ENCODE peak calls at places on chromosomes 13 and 19, in four cellular contexts. One of them, this sample, is unnamed.

GRCh38 chr19:38429055-38429810 is 3.2 kb upstream of the RASGRP4 start:
- DNase-seq in astrocyte of the spinal cord: no peak
- DNase-seq in Jurkat, Clone E6-1: no peak
- DNase-seq in HL-60: no peak
- DNase-seq in this sample: no peak

GRCh38 chr19:40908981-40909380 is 26.9 kb upstream of the CYP2A7 start:
- DNase-seq in Jurkat, Clone E6-1: peak
- DNase-seq in HL-60: peak
- DNase-seq in astrocyte of the spinal cord: peak
- DNase-seq in this sample: peak

GRCh38 chr13:50220938-50221337 is 205.7 kb downstream of the KCNRG start:
- DNase-seq in astrocyte of the spinal cord: no peak
- DNase-seq in Jurkat, Clone E6-1: no peak
- DNase-seq in HL-60: peak
- DNase-seq in this sample: peak

GRCh38 chr13:22201395-22201794 is 530.5 kb downstream of the FGF9 start:
- DNase-seq in HL-60: no peak
- DNase-seq in Jurkat, Clone E6-1: no peak
- DNase-seq in astrocyte of the spinal cord: no peak
- DNase-seq in this sample: no peak

GRCh38 chr19:3682741-3683404 is 17.4 kb downstream of the PIP5K1C start:
- DNase-seq in Jurkat, Clone E6-1: no peak
- DNase-seq in astrocyte of the spinal cord: peak
- DNase-seq in HL-60: no peak
- DNase-seq in this sample: peak

GRCh38 chr13:50393641-50394040 is 378.4 kb downstream of the KCNRG start:
- DNase-seq in astrocyte of the spinal cord: peak
- DNase-seq in Jurkat, Clone E6-1: no peak
- DNase-seq in HL-60: no peak
- DNase-seq in this sample: peak

GRCh38 chr13:79307866-79308298 is 98.2 kb downstream of the RBM26 start:
- DNase-seq in HL-60: no peak
- DNase-seq in astrocyte of the spinal cord: peak
- DNase-seq in Jurkat, Clone E6-1: no peak
- DNase-seq in this sample: peak

GRCh38 chr13:110597041-110597689 is 18.2 kb upstream of the NAXD start:
- DNase-seq in astrocyte of the spinal cord: no peak
- DNase-seq in HL-60: no peak
- DNase-seq in Jurkat, Clone E6-1: no peak
- DNase-seq in this sample: no peak

GRCh38 chr13:65540064-65540635 is 1690.0 kb downstream of the PCDH9 start:
- DNase-seq in HL-60: no peak
- DNase-seq in astrocyte of the spinal cord: peak
- DNase-seq in Jurkat, Clone E6-1: no peak
- DNase-seq in this sample: no peak

GRCh38 chr13:112965573-112966115 is 3.4 kb upstream of the MCF2L start:
- DNase-seq in Jurkat, Clone E6-1: no peak
- DNase-seq in HL-60: no peak
- DNase-seq in astrocyte of the spinal cord: no peak
- DNase-seq in this sample: no peak

GRCh38 chr13:102697264-102697663 is 2.4 kb upstream of the METTL21C start:
- DNase-seq in HL-60: no peak
- DNase-seq in astrocyte of the spinal cord: no peak
- DNase-seq in Jurkat, Clone E6-1: no peak
- DNase-seq in this sample: no peak

GRCh38 chr19:15438577-15438976 is 11.2 kb downstream of the WIZ start:
- DNase-seq in Jurkat, Clone E6-1: no peak
- DNase-seq in HL-60: no peak
- DNase-seq in astrocyte of the spinal cord: no peak
- DNase-seq in this sample: no peak

GRCh38 chr13:98927954-98928927 is 49.6 kb downstream of the DOCK9 start:
- DNase-seq in Jurkat, Clone E6-1: no peak
- DNase-seq in HL-60: no peak
- DNase-seq in astrocyte of the spinal cord: peak
- DNase-seq in this sample: peak

GRCh38 chr19:17215125-17215971 is at the start of gene USE1:
- DNase-seq in Jurkat, Clone E6-1: peak
- DNase-seq in HL-60: peak
- DNase-seq in astrocyte of the spinal cord: peak
- DNase-seq in this sample: peak

GRCh38 chr19:33129901-33130300 is 2.0 kb upstream of the WDR88 start:
- DNase-seq in Jurkat, Clone E6-1: no peak
- DNase-seq in astrocyte of the spinal cord: no peak
- DNase-seq in HL-60: no peak
- DNase-seq in this sample: no peak

GRCh38 chr13:109105899-109106298 is 476.5 kb downstream of the MYO16 start:
- DNase-seq in Jurkat, Clone E6-1: no peak
- DNase-seq in astrocyte of the spinal cord: no peak
- DNase-seq in HL-60: no peak
- DNase-seq in this sample: peak

GRCh38 chr13:110737555-110737954 is 24.1 kb downstream of the ING1 start:
- DNase-seq in astrocyte of the spinal cord: no peak
- DNase-seq in Jurkat, Clone E6-1: no peak
- DNase-seq in HL-60: no peak
- DNase-seq in this sample: no peak

GRCh38 chr19:49850221-49850486 is 805 bp upstream of the PTOV1 start:
- DNase-seq in HL-60: no peak
- DNase-seq in astrocyte of the spinal cord: no peak
- DNase-seq in Jurkat, Clone E6-1: no peak
- DNase-seq in this sample: no peak

GRCh38 chr13:44368062-44368591 is 5.5 kb upstream of the SERP2 start:
- DNase-seq in Jurkat, Clone E6-1: no peak
- DNase-seq in HL-60: no peak
- DNase-seq in astrocyte of the spinal cord: peak
- DNase-seq in this sample: peak

GRCh38 chr13:113534236-113534860 is 43.8 kb upstream of the DCUN1D2 start:
- DNase-seq in Jurkat, Clone E6-1: no peak
- DNase-seq in astrocyte of the spinal cord: no peak
- DNase-seq in HL-60: no peak
- DNase-seq in this sample: no peak

GRCh38 chr13:99370476-99371272 is 63.5 kb upstream of the GPR183 start:
- DNase-seq in Jurkat, Clone E6-1: no peak
- DNase-seq in astrocyte of the spinal cord: no peak
- DNase-seq in HL-60: no peak
- DNase-seq in this sample: no peak

GRCh38 chr19:39499082-39499642 is 415 bp downstream of the DLL3 start:
- DNase-seq in HL-60: no peak
- DNase-seq in Jurkat, Clone E6-1: no peak
- DNase-seq in astrocyte of the spinal cord: no peak
- DNase-seq in this sample: peak

GRCh38 chr13:81377926-81378325 is 1037.0 kb upstream of the SPRY2 start:
- DNase-seq in HL-60: no peak
- DNase-seq in astrocyte of the spinal cord: no peak
- DNase-seq in Jurkat, Clone E6-1: no peak
- DNase-seq in this sample: no peak

GRCh38 chr19:34383599-34383998 is 18.6 kb downstream of the GPI start:
- DNase-seq in astrocyte of the spinal cord: no peak
- DNase-seq in HL-60: no peak
- DNase-seq in Jurkat, Clone E6-1: no peak
- DNase-seq in this sample: no peak

GRCh38 chr13:109154546-109154945 is 525.1 kb downstream of the MYO16 start:
- DNase-seq in HL-60: no peak
- DNase-seq in Jurkat, Clone E6-1: no peak
- DNase-seq in astrocyte of the spinal cord: no peak
- DNase-seq in this sample: peak

GRCh38 chr13:24299488-24300114 is 9.8 kb upstream of the C1QTNF9 start:
- DNase-seq in astrocyte of the spinal cord: no peak
- DNase-seq in HL-60: no peak
- DNase-seq in Jurkat, Clone E6-1: no peak
- DNase-seq in this sample: no peak

GRCh38 chr19:48500830-48501445 is 10.7 kb downstream of the LMTK3 start:
- DNase-seq in astrocyte of the spinal cord: no peak
- DNase-seq in Jurkat, Clone E6-1: no peak
- DNase-seq in HL-60: no peak
- DNase-seq in this sample: no peak

GRCh38 chr19:38387550-38388309 is at the start of gene GGN:
- DNase-seq in HL-60: peak
- DNase-seq in Jurkat, Clone E6-1: peak
- DNase-seq in astrocyte of the spinal cord: peak
- DNase-seq in this sample: peak

GRCh38 chr13:50744261-50744660 is 99.2 kb downstream of the DLEU7 start:
- DNase-seq in HL-60: no peak
- DNase-seq in astrocyte of the spinal cord: no peak
- DNase-seq in Jurkat, Clone E6-1: no peak
- DNase-seq in this sample: no peak

GRCh38 chr19:55623130-55623868 is 1.1 kb downstream of the ZNF784 start:
- DNase-seq in astrocyte of the spinal cord: no peak
- DNase-seq in Jurkat, Clone E6-1: no peak
- DNase-seq in HL-60: no peak
- DNase-seq in this sample: no peak
- H3K4me3 ChIP-seq in astrocyte of the spinal cord: no peak
- H3K4me3 ChIP-seq in Jurkat, Clone E6-1: no peak
- H3K4me3 ChIP-seq in HL-60: peak
- H3K4me3 ChIP-seq in this sample: no peak

GRCh38 chr19:28793391-28794168 is 419.4 kb downstream of the UQCRFS1 start:
- DNase-seq in Jurkat, Clone E6-1: no peak
- DNase-seq in HL-60: no peak
- DNase-seq in astrocyte of the spinal cord: no peak
- DNase-seq in this sample: no peak
- H3K4me3 ChIP-seq in Jurkat, Clone E6-1: no peak
- H3K4me3 ChIP-seq in HL-60: no peak
- H3K4me3 ChIP-seq in astrocyte of the spinal cord: no peak
- H3K4me3 ChIP-seq in this sample: no peak

DNA sequence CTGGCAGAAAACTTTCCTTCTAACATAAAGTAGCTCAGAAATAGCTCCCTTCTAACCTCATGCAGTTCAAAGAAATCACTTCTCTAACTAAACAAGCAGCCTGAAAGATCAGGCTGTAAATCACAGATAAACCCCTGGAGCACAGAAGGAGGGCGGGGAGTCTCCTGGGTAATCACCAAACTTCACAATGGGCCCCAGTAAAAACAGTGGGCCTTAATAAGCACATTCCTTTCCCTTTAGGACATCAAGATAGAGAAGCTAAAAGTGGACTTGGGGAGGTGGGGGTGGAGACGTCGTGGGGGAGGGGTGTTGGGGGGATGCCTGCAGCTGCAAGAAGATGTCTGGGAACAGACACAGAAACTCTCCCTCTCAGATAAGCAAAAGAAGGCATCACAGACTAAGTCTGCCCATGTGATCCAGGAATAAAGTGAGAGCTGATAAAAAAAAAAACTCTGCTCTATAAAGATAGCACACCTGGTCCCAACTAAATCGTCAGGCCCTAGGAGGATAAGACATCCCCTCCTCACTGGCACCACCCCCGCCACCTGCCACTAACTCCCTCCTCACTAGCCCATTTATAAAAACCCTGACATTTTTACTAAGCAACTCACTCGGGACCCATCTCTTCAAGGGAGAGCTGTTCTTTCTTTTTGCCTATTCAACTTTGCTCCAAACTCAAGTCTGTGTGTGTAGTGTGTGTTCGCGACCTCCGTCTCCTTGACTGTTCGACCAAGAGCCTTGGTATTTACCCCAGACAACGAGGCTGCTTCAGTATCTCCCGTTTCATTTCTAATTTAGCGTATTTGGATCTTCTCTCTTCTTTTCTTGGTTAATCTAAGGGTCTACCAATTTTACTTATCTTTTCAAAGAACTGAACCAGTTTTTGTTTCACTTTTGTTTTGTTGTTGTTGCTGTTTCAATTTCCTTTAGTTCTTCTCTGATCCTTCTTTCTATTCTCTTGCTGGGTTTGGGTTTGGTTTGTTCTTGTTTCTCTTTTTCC is 31.7 kb downstream of the DNAJC15 start:
- DNase-seq in Jurkat, Clone E6-1: peak
- DNase-seq in HL-60: no peak
- DNase-seq in astrocyte of the spinal cord: peak
- DNase-seq in this sample: peak
- H3K4me3 ChIP-seq in Jurkat, Clone E6-1: peak
- H3K4me3 ChIP-seq in HL-60: no peak
- H3K4me3 ChIP-seq in astrocyte of the spinal cord: peak
- H3K4me3 ChIP-seq in this sample: peak

DNA sequence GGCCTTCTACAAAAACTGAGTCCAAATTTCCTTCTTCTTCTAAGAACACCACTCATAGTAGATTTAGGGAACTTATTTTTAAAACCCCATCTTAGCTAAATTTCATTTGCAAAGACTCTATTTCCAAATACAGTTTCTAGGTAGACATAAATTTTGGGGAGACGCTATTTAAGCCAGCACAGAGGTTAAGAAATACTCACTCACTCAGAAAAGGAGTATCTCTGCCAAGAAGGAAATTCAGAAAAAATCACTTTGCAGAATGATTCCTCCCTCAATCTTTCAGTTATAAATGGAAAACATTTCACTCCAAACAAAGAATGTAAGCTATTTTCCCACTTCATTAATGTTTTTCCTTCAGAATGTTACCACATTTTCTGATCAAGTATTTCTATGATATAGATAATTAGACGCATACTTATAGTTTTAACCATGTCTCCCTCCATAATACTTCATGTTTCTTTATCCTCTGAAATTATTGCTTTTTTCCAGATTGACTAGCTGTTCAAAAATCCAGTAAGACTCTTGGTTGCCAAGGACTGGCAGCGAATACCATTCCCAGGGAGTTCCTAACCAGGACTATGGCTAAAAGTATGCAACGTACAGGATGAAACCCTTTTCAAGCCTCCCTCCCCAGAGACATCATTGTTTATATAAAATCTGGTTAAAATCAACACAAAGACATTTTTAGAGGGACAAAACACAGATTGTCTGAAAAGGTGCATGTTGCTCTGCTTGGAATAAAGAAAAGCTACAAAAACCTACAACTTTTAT is 52.5 kb upstream of the RXFP2 start:
- DNase-seq in astrocyte of the spinal cord: no peak
- DNase-seq in Jurkat, Clone E6-1: no peak
- DNase-seq in HL-60: no peak
- DNase-seq in this sample: no peak
- H3K4me3 ChIP-seq in astrocyte of the spinal cord: no peak
- H3K4me3 ChIP-seq in Jurkat, Clone E6-1: no peak
- H3K4me3 ChIP-seq in HL-60: no peak
- H3K4me3 ChIP-seq in this sample: no peak

DNA sequence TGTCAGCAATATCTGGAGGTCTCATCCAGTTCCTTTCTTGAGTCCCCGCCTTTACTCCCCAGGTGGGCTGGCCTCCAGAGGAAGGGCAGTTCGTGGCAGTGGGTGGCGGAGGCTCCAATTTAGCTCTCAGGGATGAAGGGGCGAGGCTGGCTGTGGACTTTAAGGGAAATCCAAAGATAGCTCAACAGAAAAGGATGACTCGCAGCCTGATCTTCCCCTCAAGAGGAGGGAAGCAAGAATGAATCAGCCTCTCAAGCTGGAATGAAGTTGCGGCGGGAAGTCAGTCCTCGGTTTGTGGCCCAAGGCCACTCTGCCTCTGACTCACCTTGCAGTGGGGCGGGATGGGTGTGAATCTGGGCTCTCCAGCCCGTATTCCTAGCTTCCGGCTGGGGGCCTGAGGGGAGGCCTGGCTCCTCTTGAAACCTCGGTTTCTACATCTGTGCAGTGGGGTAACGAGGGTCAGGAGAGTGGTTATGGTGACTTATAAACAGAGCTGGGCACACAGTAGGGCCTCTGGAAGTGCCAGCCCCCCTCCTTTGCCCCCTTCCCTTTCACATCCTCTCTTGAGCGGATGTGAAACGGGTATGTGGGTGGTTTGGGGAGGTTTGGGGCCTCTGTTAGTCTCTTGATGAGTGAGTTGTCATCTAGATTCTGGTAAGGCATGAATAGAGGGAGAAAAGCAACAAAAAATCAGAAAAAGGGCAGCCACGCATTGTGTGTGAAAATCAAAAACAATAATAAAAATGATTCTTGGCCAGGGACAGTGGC is 10.5 kb upstream of the SMG9 start:
- DNase-seq in HL-60: no peak
- DNase-seq in astrocyte of the spinal cord: peak
- DNase-seq in Jurkat, Clone E6-1: no peak
- DNase-seq in this sample: peak
- H3K4me3 ChIP-seq in HL-60: no peak
- H3K4me3 ChIP-seq in astrocyte of the spinal cord: no peak
- H3K4me3 ChIP-seq in Jurkat, Clone E6-1: no peak
- H3K4me3 ChIP-seq in this sample: no peak